ENCODE peak calls at places on chromosomes 7 and 10, in four cellular contexts. X is H1, U is HCT116, E is GM12878. J is an unnamed sample. For H3K36me3, the result is how much of the 10 kb centered on the place peaks cover.

GRCh38 chr10:28714401-28715053 is 37.2 kb downstream of the BAMBI start:
- DNase-seq in E (no peak), U (no peak), X (no peak), J (no peak)

GRCh38 chr10:62395892-62396291 is 21.7 kb downstream of the ZNF365 start:
- DNase-seq in E (no peak), X (no peak), U (no peak), J (no peak)

GRCh38 chr7:26919906-26920530 is 55.6 kb upstream of the SKAP2 start:
- DNase-seq in E (no peak), X (no peak), U (no peak), J (no peak)

GRCh38 chr7:64642875-64643274 is 23.1 kb upstream of the ZNF107 start:
- DNase-seq in X (no peak), U (no peak), E (no peak), J (no peak)

GRCh38 chr10:72816565-72816964 is 77.0 kb upstream of the OIT3 start:
- DNase-seq in E (no peak), X (no peak), U (no peak), J (no peak)

GRCh38 chr7:81534996-81535395 is 234.9 kb downstream of the HGF start:
- DNase-seq in U (no peak), E (no peak), X (no peak), J (no peak)

GRCh38 chr10:93799309-93799708 is 41.6 kb downstream of the LGI1 start:
- DNase-seq in X (no peak), U (no peak), E (no peak), J (no peak)

GRCh38 chr7:45701701-45702460 is 127.7 kb downstream of the ADCY1 start:
- DNase-seq in X (no peak), U (no peak), E (no peak), J (no peak)

GRCh38 chr10:104580774-104581675 is 60.1 kb upstream of the SORCS3 start:
- DNase-seq in U (peak), E (peak), X (peak), J (peak)

GRCh38 chr10:30752481-30752881 is 122.9 kb upstream of the LYZL2 start:
- DNase-seq in X (no peak), E (no peak), U (no peak), J (no peak)

GRCh38 chr7:149569025-149569725 is 71.6 kb upstream of the ZNF746 start:
- DNase-seq in E (no peak), U (no peak), X (peak), J (no peak)

GRCh38 chr10:99084161-99084560 is 151.5 kb downstream of the HPSE2 start:
- DNase-seq in E (no peak), U (no peak), X (no peak), J (no peak)

GRCh38 chr10:105611244-105611798 is 970.2 kb downstream of the SORCS3 start:
- DNase-seq in X (no peak), E (no peak), U (no peak), J (no peak)

GRCh38 chr7:6433814-6434630 is 13.7 kb downstream of the DAGLB start:
- DNase-seq in U (no peak), X (no peak), E (no peak), J (no peak)

GRCh38 chr10:23331567-23332290 is 12.9 kb downstream of the C10orf67 start:
- DNase-seq in X (no peak), U (no peak), E (no peak), J (no peak)

GRCh38 chr7:150340024-150340749 is 1.2 kb downstream of the RARRES2 start:
- DNase-seq in E (no peak), X (no peak), U (no peak), J (no peak)

GRCh38 chr7:84022686-84023308 is 171.8 kb downstream of the SEMA3A start:
- DNase-seq in U (no peak), E (no peak), X (no peak), J (no peak)

GRCh38 chr7:33107136-33108066 is 1.8 kb downstream of the RP9 start:
- DNase-seq in X (peak), U (no peak), E (no peak), J (peak)

GRCh38 chr10:3222068-3222467 is 49.5 kb upstream of the PITRM1 start:
- DNase-seq in X (no peak), U (no peak), E (no peak), J (no peak)

GRCh38 chr10:73910764-73911552 is at the start of gene PLAU:
- DNase-seq in U (no peak), E (no peak), X (peak), J (no peak)
- TF ChIP-seq YY1 in U (no peak), E (no peak), X (no peak), J (no peak)

GRCh38 chr10:12927896-12928295 is 73.6 kb downstream of the CCDC3 start:
- DNase-seq in X (no peak), U (no peak), E (no peak), J (no peak)

GRCh38 chr10:12925845-12926244 is 75.7 kb downstream of the CCDC3 start:
- DNase-seq in X (peak), E (no peak), U (no peak), J (no peak)

GRCh38 chr10:12928571-12928970 is 72.9 kb downstream of the CCDC3 start:
- DNase-seq in E (no peak), X (no peak), U (no peak), J (no peak)

GRCh38 chr10:12924911-12925310 is 76.6 kb downstream of the CCDC3 start:
- DNase-seq in X (peak), U (no peak), E (no peak), J (no peak)

DNA sequence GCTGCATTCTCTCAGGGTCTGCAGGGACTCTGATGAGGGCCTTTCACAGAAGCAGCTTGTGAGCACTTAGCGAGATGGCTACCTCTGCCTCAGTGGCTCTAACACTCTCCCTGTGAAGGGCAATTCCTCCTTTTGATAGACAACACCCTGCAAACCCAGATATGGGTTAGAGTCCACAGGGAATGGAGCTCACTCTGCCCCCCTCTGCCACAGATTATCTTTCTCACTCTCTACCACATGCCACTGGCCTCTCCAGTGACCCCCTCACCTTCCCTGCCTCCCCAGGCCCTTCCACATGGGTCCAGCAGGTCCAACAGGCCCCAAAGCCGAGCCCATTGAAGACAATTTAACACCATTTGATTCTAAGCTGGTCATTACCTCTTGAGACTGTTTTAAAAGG is 72.1 kb downstream of the CCDC3 start:
- DNase-seq in X (no peak), E (no peak), U (no peak), J (no peak)
- TF ChIP-seq ZNF274 in X (no peak), E (no peak), U (no peak), J (no peak)

DNA sequence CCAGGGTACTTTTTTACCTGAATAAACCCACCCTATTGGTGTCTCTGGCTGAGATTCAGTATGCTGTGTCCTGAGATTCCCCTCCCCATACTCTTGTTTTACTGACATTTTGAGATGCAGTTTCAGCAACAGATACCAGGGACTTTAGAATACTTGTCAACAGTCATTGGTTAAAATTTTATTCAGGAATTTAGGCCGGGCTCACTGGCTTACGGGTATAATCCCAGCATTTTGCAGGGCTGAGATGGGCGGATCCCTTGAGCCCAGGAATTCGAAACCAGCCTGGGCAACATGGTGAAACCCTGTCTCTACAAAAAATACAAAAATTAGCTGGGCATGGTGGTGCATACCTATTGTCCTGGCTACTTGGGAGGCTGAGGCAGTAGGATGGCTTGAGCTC is 90.0 kb upstream of the GATAD1 start:
- DNase-seq in E (no peak), U (no peak), X (no peak), J (no peak)
- H3K36me3 ChIP-seq in E (under half), U (under half), X (under half), J (under half)

DNA sequence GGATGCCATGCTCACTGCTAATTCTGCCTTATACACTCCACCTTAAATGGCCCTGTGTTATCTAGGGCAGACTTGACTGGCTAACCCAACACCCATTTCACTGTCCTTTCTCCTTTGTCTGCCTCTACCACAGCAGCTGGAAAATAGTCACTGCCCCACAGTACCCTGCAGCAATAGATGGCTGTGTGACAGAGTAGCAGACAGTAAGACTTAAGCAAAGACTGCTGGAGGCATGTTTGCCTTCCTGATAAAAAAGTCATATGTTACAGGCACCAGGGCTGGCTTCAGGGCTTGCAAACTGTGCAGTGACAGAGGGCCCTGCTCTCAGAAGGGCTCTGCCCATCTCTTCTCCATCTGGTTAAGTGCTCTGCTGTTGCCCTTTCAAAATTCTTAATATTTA is 332.6 kb upstream of the GHITM start:
- DNase-seq in U (no peak), E (no peak), X (no peak), J (no peak)
- TF ChIP-seq YY1 in U (no peak), E (no peak), X (no peak), J (no peak)

GRCh38 chr10:75779276-75779675 is 347.9 kb downstream of the LRMDA start:
- DNase-seq in E (no peak), U (no peak), X (no peak), J (no peak)
- TF ChIP-seq ZNF274 in E (no peak), U (no peak), X (no peak), J (no peak)

J was measured in NT2/D1.